ENCODE peak calls at places on chromosome 4, in seven cellular contexts. One of them, this sample, is unnamed.

GRCh38 chr4:26863512-26863911 is 2.9 kb downstream of the STIM2 start:
- DNase-seq in substantia nigra: no peak
- DNase-seq in stimulated activated CD4-positive, alpha-beta T cell treated with anti-CD3 and anti-CD28 coated beads, Interleukin-15, amount 100 ng/mL, for 1 hour: no peak
- DNase-seq in mucosa of gallbladder: no peak
- DNase-seq in ACHN: peak; percentile 11
- DNase-seq in COR-L47: no peak
- DNase-seq in NCI-H1092: no peak
- DNase-seq in this sample: no peak

GRCh38 chr4:147863111-147863747 is 131.3 kb downstream of the ARHGAP10 start:
- DNase-seq in stimulated activated CD4-positive, alpha-beta T cell treated with anti-CD3 and anti-CD28 coated beads, Interleukin-15, amount 100 ng/mL, for 1 hour: no peak
- DNase-seq in substantia nigra: no peak
- DNase-seq in ACHN: no peak
- DNase-seq in NCI-H1092: no peak
- DNase-seq in mucosa of gallbladder: no peak
- DNase-seq in COR-L47: no peak
- DNase-seq in this sample: no peak

GRCh38 chr4:86895692-86896488 is 3.7 kb upstream of the C4orf36 start:
- DNase-seq in mucosa of gallbladder: peak; percentile 40
- DNase-seq in NCI-H1092: peak; percentile 53
- DNase-seq in COR-L47: peak; percentile 76
- DNase-seq in substantia nigra: peak; percentile 8
- DNase-seq in ACHN: peak; percentile 72
- DNase-seq in stimulated activated CD4-positive, alpha-beta T cell treated with anti-CD3 and anti-CD28 coated beads, Interleukin-15, amount 100 ng/mL, for 1 hour: no peak
- DNase-seq in this sample: peak; percentile 36

GRCh38 chr4:17597517-17597916 is 16.9 kb upstream of the MED28 start:
- DNase-seq in COR-L47: peak; percentile 24
- DNase-seq in mucosa of gallbladder: no peak
- DNase-seq in stimulated activated CD4-positive, alpha-beta T cell treated with anti-CD3 and anti-CD28 coated beads, Interleukin-15, amount 100 ng/mL, for 1 hour: no peak
- DNase-seq in ACHN: peak; percentile 28
- DNase-seq in substantia nigra: no peak
- DNase-seq in NCI-H1092: peak; percentile 14
- DNase-seq in this sample: no peak

GRCh38 chr4:57465321-57466056 is 355.3 kb upstream of the IGFBP7 start:
- DNase-seq in mucosa of gallbladder: no peak
- DNase-seq in NCI-H1092: no peak
- DNase-seq in substantia nigra: no peak
- DNase-seq in ACHN: no peak
- DNase-seq in COR-L47: no peak
- DNase-seq in stimulated activated CD4-positive, alpha-beta T cell treated with anti-CD3 and anti-CD28 coated beads, Interleukin-15, amount 100 ng/mL, for 1 hour: no peak
- DNase-seq in this sample: no peak

GRCh38 chr4:150852237-150852636 is 162.8 kb downstream of the LRBA start:
- DNase-seq in ACHN: no peak
- DNase-seq in substantia nigra: no peak
- DNase-seq in NCI-H1092: no peak
- DNase-seq in COR-L47: no peak
- DNase-seq in mucosa of gallbladder: no peak
- DNase-seq in stimulated activated CD4-positive, alpha-beta T cell treated with anti-CD3 and anti-CD28 coated beads, Interleukin-15, amount 100 ng/mL, for 1 hour: no peak
- DNase-seq in this sample: no peak

GRCh38 chr4:70704333-70705145 is 16.2 kb downstream of the UTP3 start:
- DNase-seq in stimulated activated CD4-positive, alpha-beta T cell treated with anti-CD3 and anti-CD28 coated beads, Interleukin-15, amount 100 ng/mL, for 1 hour: peak; percentile 36
- DNase-seq in mucosa of gallbladder: peak; percentile 69
- DNase-seq in ACHN: peak; percentile 82
- DNase-seq in NCI-H1092: peak; percentile 80
- DNase-seq in substantia nigra: peak; percentile 75
- DNase-seq in COR-L47: peak; percentile 68
- DNase-seq in this sample: peak; percentile 45

GRCh38 chr4:51942108-51942832 is 77.9 kb downstream of the LRRC66 start:
- DNase-seq in COR-L47: no peak
- DNase-seq in ACHN: peak; percentile 60
- DNase-seq in mucosa of gallbladder: no peak
- DNase-seq in NCI-H1092: no peak
- DNase-seq in stimulated activated CD4-positive, alpha-beta T cell treated with anti-CD3 and anti-CD28 coated beads, Interleukin-15, amount 100 ng/mL, for 1 hour: no peak
- DNase-seq in substantia nigra: no peak
- DNase-seq in this sample: no peak

GRCh38 chr4:158854236-158854635 is 85.4 kb downstream of the FNIP2 start:
- DNase-seq in stimulated activated CD4-positive, alpha-beta T cell treated with anti-CD3 and anti-CD28 coated beads, Interleukin-15, amount 100 ng/mL, for 1 hour: no peak
- DNase-seq in mucosa of gallbladder: no peak
- DNase-seq in substantia nigra: no peak
- DNase-seq in COR-L47: no peak
- DNase-seq in NCI-H1092: no peak
- DNase-seq in ACHN: no peak
- DNase-seq in this sample: no peak

GRCh38 chr4:39855909-39856512 is 121.7 kb downstream of the PDS5A start:
- DNase-seq in stimulated activated CD4-positive, alpha-beta T cell treated with anti-CD3 and anti-CD28 coated beads, Interleukin-15, amount 100 ng/mL, for 1 hour: no peak
- DNase-seq in NCI-H1092: no peak
- DNase-seq in ACHN: peak; percentile 34
- DNase-seq in COR-L47: no peak
- DNase-seq in mucosa of gallbladder: no peak
- DNase-seq in substantia nigra: no peak
- DNase-seq in this sample: no peak

GRCh38 chr4:98446499-98447375 is 185.6 kb downstream of the RAP1GDS1 start:
- DNase-seq in substantia nigra: no peak
- DNase-seq in COR-L47: no peak
- DNase-seq in NCI-H1092: no peak
- DNase-seq in ACHN: no peak
- DNase-seq in stimulated activated CD4-positive, alpha-beta T cell treated with anti-CD3 and anti-CD28 coated beads, Interleukin-15, amount 100 ng/mL, for 1 hour: peak; percentile 18
- DNase-seq in mucosa of gallbladder: peak; percentile 36
- DNase-seq in this sample: no peak

GRCh38 chr4:177323416-177323815 is 13.7 kb downstream of the NEIL3 start:
- DNase-seq in ACHN: no peak
- DNase-seq in NCI-H1092: no peak
- DNase-seq in substantia nigra: no peak
- DNase-seq in COR-L47: no peak
- DNase-seq in mucosa of gallbladder: no peak
- DNase-seq in stimulated activated CD4-positive, alpha-beta T cell treated with anti-CD3 and anti-CD28 coated beads, Interleukin-15, amount 100 ng/mL, for 1 hour: no peak
- DNase-seq in this sample: no peak

GRCh38 chr4:83639849-83640493 is 104.1 kb downstream of the GPAT3 start:
- DNase-seq in ACHN: peak; percentile 70
- DNase-seq in mucosa of gallbladder: peak; percentile 83
- DNase-seq in substantia nigra: peak; percentile 54
- DNase-seq in COR-L47: peak; percentile 30
- DNase-seq in stimulated activated CD4-positive, alpha-beta T cell treated with anti-CD3 and anti-CD28 coated beads, Interleukin-15, amount 100 ng/mL, for 1 hour: no peak
- DNase-seq in NCI-H1092: peak; percentile 19
- DNase-seq in this sample: no peak

GRCh38 chr4:150072906-150073714 is 5.1 kb upstream of the DCLK2 start:
- DNase-seq in mucosa of gallbladder: no peak
- DNase-seq in COR-L47: no peak
- DNase-seq in ACHN: peak; percentile 67
- DNase-seq in stimulated activated CD4-positive, alpha-beta T cell treated with anti-CD3 and anti-CD28 coated beads, Interleukin-15, amount 100 ng/mL, for 1 hour: no peak
- DNase-seq in substantia nigra: no peak
- DNase-seq in NCI-H1092: no peak
- DNase-seq in this sample: no peak

GRCh38 chr4:100569196-100569595 is 51.4 kb upstream of the EMCN start:
- DNase-seq in NCI-H1092: no peak
- DNase-seq in stimulated activated CD4-positive, alpha-beta T cell treated with anti-CD3 and anti-CD28 coated beads, Interleukin-15, amount 100 ng/mL, for 1 hour: no peak
- DNase-seq in substantia nigra: no peak
- DNase-seq in mucosa of gallbladder: no peak
- DNase-seq in COR-L47: no peak
- DNase-seq in ACHN: no peak
- DNase-seq in this sample: no peak

GRCh38 chr4:112865443-112865842 is 184.0 kb upstream of the ANK2 start:
- DNase-seq in NCI-H1092: no peak
- DNase-seq in stimulated activated CD4-positive, alpha-beta T cell treated with anti-CD3 and anti-CD28 coated beads, Interleukin-15, amount 100 ng/mL, for 1 hour: no peak
- DNase-seq in ACHN: peak; percentile 33
- DNase-seq in mucosa of gallbladder: no peak
- DNase-seq in COR-L47: no peak
- DNase-seq in substantia nigra: no peak
- DNase-seq in this sample: no peak

GRCh38 chr4:52604215-52604614 is 54.9 kb downstream of the USP46 start:
- DNase-seq in COR-L47: no peak
- DNase-seq in stimulated activated CD4-positive, alpha-beta T cell treated with anti-CD3 and anti-CD28 coated beads, Interleukin-15, amount 100 ng/mL, for 1 hour: no peak
- DNase-seq in ACHN: no peak
- DNase-seq in mucosa of gallbladder: no peak
- DNase-seq in substantia nigra: no peak
- DNase-seq in NCI-H1092: no peak
- DNase-seq in this sample: no peak

GRCh38 chr4:54228064-54228527 is 997 bp upstream of the PDGFRA start:
- DNase-seq in ACHN: peak; percentile 59
- DNase-seq in NCI-H1092: peak; percentile 39
- DNase-seq in stimulated activated CD4-positive, alpha-beta T cell treated with anti-CD3 and anti-CD28 coated beads, Interleukin-15, amount 100 ng/mL, for 1 hour: no peak
- DNase-seq in mucosa of gallbladder: peak; percentile 68
- DNase-seq in substantia nigra: peak; percentile 13
- DNase-seq in COR-L47: peak; percentile 23
- DNase-seq in this sample: peak; percentile 61

GRCh38 chr4:113094327-113094726 is 44.9 kb downstream of the ANK2 start:
- DNase-seq in substantia nigra: no peak
- DNase-seq in COR-L47: no peak
- DNase-seq in stimulated activated CD4-positive, alpha-beta T cell treated with anti-CD3 and anti-CD28 coated beads, Interleukin-15, amount 100 ng/mL, for 1 hour: no peak
- DNase-seq in ACHN: no peak
- DNase-seq in mucosa of gallbladder: no peak
- DNase-seq in NCI-H1092: no peak
- DNase-seq in this sample: no peak

GRCh38 chr4:182189107-182189878 is 53.9 kb upstream of the TENM3 start:
- DNase-seq in mucosa of gallbladder: no peak
- DNase-seq in ACHN: no peak
- DNase-seq in stimulated activated CD4-positive, alpha-beta T cell treated with anti-CD3 and anti-CD28 coated beads, Interleukin-15, amount 100 ng/mL, for 1 hour: no peak
- DNase-seq in COR-L47: peak; percentile 30
- DNase-seq in substantia nigra: no peak
- DNase-seq in NCI-H1092: no peak
- DNase-seq in this sample: no peak

This sample was measured in NCI-H748 treated with DMSO at 0.1 percent for 48 hours.